ENCODE peak calls at places on chromosomes 11 and 22, in seven cellular contexts. Z, F, V, O, L, S and G are unnamed samples.

GRCh38 chr22:25656724-25657123 is 85.3 kb upstream of the MYO18B start:
- DNase-seq in L (no peak), S (no peak), Z (no peak), O (no peak), F (no peak), V (no peak), G (no peak)

GRCh38 chr11:16364250-16364649 is 7.9 kb upstream of the SOX6 start:
- DNase-seq in L (no peak), O (no peak), Z (no peak), F (no peak), S (no peak), V (no peak), G (no peak)

GRCh38 chr22:20793386-20794131 is 19.6 kb downstream of the SERPIND1 start:
- DNase-seq in F (no peak), V (no peak), Z (no peak), O (no peak), L (no peak), S (peak), G (no peak)

GRCh38 chr11:57311109-57311936 is 13.4 kb downstream of the TNKS1BP1 start:
- DNase-seq in V (peak), S (peak), L (peak), Z (peak), F (no peak), O (peak), G (peak)

GRCh38 chr11:119149371-119150275 is 771 bp downstream of the ABCG4 start:
- DNase-seq in V (no peak), S (no peak), O (peak), Z (no peak), L (no peak), F (peak), G (no peak)

GRCh38 chr11:116281173-116282160 is 491.3 kb downstream of the BUD13 start:
- DNase-seq in V (no peak), F (no peak), S (no peak), L (no peak), O (no peak), Z (no peak), G (no peak)

GRCh38 chr11:93585758-93586157 is 42.6 kb upstream of the SMCO4 start:
- DNase-seq in Z (no peak), S (no peak), F (no peak), L (no peak), V (no peak), O (no peak), G (no peak)

GRCh38 chr11:16511109-16511806 is 154.9 kb upstream of the SOX6 start:
- DNase-seq in S (no peak), F (no peak), V (no peak), O (no peak), L (no peak), Z (no peak), G (no peak)

GRCh38 chr11:12554122-12554521 is 120.1 kb upstream of the TEAD1 start:
- DNase-seq in L (no peak), F (no peak), O (no peak), V (no peak), Z (no peak), S (no peak), G (no peak)

GRCh38 chr11:86811637-86812321 is 11.4 kb downstream of the PRSS23 start:
- DNase-seq in V (peak), Z (no peak), L (no peak), F (no peak), O (no peak), S (peak), G (no peak)

GRCh38 chr11:2885017-2885675 is 429 bp downstream of the CDKN1C start:
- DNase-seq in F (no peak), V (peak), Z (peak), O (peak), L (peak), S (peak), G (peak)

GRCh38 chr11:93498099-93499040 is 44.8 kb downstream of the SMCO4 start:
- DNase-seq in F (no peak), Z (no peak), L (no peak), O (no peak), S (no peak), V (no peak), G (no peak)

GRCh38 chr11:70746351-70746750 is 348.0 kb downstream of the CTTN start:
- DNase-seq in F (no peak), V (no peak), L (no peak), Z (no peak), O (no peak), S (no peak), G (no peak)

GRCh38 chr22:43830931-43831560 is 18.9 kb upstream of the EFCAB6 start:
- DNase-seq in F (no peak), V (no peak), L (no peak), S (no peak), O (no peak), Z (peak), G (peak)
- H3K27ac ChIP-seq in F (no peak), V (no peak), L (peak), S (no peak), O (no peak), Z (no peak), G (no peak)

GRCh38 chr22:19723165-19723989 is at the start of gene GP1BB:
- DNase-seq in F (peak), O (no peak), L (peak), S (peak), Z (no peak), V (peak), G (no peak)
- H3K4me3 ChIP-seq in F (peak), O (no peak), L (peak), S (no peak), Z (no peak), V (peak), G (peak)

DNA sequence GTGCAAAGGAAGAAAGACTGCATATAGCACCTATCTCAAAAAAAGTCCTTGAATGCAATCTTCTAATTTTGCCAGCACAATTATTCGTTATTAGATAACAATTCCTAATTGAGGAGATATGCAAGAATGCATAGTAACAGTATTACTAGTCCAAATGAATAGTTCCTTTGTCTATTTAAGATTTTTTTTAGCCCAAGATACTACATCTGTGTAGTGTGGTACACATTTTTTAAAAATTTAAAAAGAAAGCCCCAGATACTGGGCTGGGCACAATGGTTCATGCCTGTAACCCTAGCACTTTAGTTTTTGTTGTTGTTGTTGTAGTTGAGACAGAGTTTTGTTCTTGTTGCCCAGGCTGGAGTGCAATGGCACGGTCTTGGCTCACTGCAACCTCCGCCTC is 43.7 kb downstream of the RAB6A start:
- DNase-seq in L (no peak), O (no peak), S (no peak), V (no peak), F (no peak), Z (no peak), G (no peak)
- H3K27ac ChIP-seq in L (no peak), O (no peak), S (no peak), V (no peak), F (no peak), Z (no peak), G (no peak)

GRCh38 chr11:19777342-19778102 is 64.9 kb downstream of the NAV2 start:
- DNase-seq in V (peak), Z (no peak), F (no peak), L (no peak), S (peak), O (no peak), G (no peak)
- H3K4me3 ChIP-seq in V (peak), Z (peak), F (no peak), L (peak), S (peak), O (no peak), G (peak)

DNA sequence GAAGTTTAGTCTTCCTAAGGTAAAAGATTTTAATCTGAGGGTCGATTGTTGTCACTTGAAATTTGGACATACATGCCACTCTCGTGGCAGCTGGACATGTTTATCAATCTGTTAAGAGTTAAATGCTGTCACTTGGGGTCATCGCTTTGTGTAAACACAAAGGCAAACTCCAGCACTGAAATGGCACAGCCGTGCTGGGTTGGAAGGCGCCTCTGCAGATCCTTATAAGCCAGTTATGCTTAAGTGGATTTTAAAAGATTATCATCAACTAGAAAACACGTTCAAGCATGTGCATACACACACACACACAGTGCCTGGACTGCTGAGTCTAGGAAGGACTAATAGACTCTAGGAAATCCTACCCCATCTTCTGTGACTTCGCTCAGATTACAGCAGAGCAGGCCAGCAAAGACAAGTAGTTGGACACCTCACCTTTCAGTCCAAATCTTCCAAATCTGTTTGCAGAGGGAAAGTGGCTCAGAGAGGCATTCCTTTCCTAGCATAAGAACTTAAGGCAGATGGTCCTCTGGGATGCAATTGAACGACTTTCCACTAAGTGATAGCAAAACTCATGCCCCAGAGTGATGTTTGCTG is 83.7 kb downstream of the CACNG2 start:
- DNase-seq in L (no peak), Z (no peak), V (no peak), O (no peak), F (no peak), S (no peak), G (no peak)
- H3K27ac ChIP-seq in L (no peak), Z (no peak), V (no peak), O (no peak), F (no peak), S (no peak), G (no peak)

DNA sequence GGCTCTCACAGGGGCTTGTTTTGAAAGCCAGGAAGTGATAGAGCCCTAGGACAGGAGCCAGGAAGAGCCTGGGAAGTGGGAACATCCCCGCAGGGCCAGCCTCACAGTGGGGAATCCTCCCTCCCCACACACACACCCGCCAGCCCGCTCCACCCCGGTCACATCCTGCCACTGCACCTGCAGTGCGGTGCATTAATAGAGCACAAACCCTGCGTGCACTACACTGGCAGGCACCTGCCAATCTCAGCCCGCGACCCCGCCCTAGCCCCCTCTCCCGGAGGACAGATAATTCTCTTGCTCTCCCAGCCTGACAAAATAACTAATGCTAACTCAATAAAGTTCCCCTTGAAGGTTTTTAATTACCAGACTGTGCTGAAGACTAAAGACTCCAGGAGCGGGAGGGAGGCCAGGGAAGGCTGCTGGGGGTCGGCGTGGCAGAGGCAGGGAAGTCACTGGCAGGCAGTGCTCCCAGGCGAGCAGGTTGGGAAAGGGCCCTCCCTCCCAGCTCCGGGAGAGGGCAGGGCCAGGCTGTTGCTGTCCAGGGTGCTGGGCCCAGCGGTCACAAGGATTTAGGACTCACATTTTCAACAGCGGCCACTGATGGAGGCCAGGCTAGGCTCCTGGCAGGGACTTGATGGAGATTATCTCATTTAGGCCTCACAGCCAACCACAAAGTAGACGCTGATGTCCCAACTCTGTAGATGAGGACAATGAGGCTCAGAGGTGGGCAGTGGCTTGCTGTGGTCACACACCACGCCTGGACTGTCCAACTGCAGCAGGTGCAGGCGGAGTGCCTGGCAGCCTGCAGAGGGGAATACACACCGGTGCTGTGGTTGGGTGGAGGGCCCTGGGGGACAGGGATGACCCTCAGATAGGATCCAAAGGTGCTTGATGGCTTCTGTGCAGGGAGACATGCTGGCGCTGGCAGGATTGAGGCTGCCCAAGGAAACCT is 23.9 kb upstream of the TCF20 start:
- DNase-seq in Z (peak), V (peak), F (peak), S (peak), L (peak), O (peak), G (no peak)
- H3K4me3 ChIP-seq in Z (no peak), V (no peak), F (no peak), S (no peak), L (no peak), O (no peak), G (no peak)

DNA sequence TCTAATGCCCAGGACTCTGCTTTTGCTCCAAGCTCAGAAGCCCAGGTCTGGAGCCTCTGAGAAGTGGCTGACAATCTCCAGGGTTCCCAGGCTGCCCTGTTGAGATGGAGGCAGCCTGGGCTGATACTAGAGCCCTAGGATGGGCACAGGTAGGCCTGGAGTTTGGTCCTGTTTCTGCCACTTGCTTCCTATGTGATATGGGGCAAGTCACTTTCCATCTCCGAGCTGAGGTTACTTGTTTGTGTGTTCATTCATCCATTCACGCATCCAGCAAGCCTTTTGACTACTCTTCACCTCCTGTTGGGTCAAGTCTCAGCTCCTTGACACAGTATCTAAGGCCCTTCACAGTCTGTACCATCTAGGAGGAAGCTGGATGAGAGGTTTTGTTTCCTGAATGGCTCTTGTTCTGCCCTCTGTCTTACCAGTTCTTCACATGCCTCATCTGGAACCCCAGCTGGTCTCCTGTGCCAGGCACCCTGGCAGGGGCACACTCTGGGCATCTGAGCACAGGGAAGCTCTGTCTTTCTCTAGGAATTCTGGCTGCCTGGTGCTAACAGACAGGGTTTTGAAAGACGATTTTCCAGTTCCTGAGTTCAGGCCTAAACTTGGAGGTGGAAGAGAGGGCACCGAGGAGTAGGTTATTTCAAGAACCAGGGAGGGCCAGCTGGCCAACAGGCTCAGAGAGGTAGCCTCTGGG is 53.2 kb upstream of the AMPD3 start:
- DNase-seq in V (no peak), S (no peak), Z (no peak), L (no peak), F (no peak), O (no peak), G (no peak)
- H3K27ac ChIP-seq in V (no peak), S (no peak), Z (no peak), L (no peak), F (no peak), O (no peak), G (no peak)

DNA sequence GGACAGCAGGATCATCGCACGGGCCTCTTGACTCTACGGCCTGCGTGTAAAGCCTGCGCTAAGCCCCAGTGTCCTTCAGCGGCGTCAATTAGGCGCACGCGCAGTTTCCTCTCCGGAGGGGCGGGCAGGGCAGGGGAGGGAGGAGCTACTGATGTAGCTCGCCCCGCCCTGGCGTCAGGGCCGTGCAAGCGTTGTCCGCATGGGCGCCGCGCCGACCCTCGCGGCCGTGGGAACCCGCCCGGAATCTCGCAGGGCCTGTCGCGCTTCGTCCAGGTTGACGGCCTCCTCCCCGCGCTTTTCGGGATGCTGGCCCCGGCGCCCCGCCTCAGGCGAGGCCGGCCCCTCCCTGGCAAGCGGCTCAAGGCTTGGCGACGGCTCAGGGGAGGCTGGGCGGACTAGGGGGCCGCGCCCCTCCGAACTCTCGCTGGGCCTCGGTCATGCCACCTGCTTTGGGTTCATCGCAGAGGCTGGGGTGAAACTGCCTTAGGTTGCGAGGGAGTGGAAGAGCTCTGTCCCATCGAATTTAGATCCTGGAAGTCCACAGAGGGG is 61.1 kb downstream of the ST3GAL4 start:
- DNase-seq in O (peak), F (peak), Z (peak), L (peak), S (peak), V (peak), G (peak)
- H3K4me3 ChIP-seq in O (peak), F (no peak), Z (peak), L (peak), S (no peak), V (peak), G (peak)

DNA sequence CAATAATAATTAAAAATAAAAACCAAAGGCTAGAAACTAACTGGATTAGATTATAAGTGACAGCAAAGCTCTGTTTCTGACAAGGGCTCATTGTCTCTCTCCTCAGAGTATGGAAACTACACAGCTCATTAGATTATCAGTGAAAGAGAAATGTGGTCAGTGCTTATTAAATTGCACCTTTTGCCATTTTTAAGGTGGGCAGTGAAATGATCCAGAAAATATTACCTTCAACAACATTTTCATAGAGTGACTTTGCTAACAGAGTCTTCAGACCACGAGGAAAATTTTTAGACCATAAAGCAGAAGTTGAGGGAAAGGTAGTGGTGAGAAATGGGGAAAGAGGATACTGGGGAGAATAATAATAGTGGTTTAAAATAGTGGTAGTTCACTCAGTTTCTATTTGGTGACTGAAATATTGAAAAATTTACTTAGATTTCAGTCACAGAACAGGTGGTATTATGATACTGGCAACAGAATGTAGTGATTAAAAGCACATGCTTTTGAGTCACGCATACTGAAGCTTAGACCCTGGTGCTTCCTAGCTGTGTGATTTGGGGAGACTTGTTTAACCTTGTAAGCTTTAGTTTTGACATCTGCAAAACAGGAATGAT is 684.0 kb upstream of the CCDC90B start:
- DNase-seq in F (no peak), O (no peak), L (no peak), V (no peak), S (no peak), Z (no peak), G (no peak)
- H3K27ac ChIP-seq in F (no peak), O (no peak), L (no peak), V (no peak), S (no peak), Z (no peak), G (no peak)